ENCODE peak calls at places on chromosomes 7 and 10, in ten cellular contexts. J is stimulated activated CD4-positive, alpha-beta T cell treated with anti-CD3 and anti-CD28 coated beads, TNF-alpha, amount 100 ng/mL, for 24 hours; Z is activated CD4-positive, alpha-beta T cell treated with anti-CD3 and anti-CD28 coated beads, Interleukin-2, amount 10 ng/mL, durations not matched to agents 7 days and 5 days; L is neural crest cell; X is NCI-H1105 treated with DMSO at 0.1 percent for 48 hours; O is NCI-H774; U is T-helper 17 cell; B is heart left ventricle; S is hippocampal formation; K is EH. F is an unnamed sample.
A peak's percentile ranks its signal among the peaks of the same experiment; 100 is the strongest.

GRCh38 chr7:38424750-38425463 is 151.5 kb upstream of the TARP start:
- DNase-seq in L (no peak), K (no peak), S (no peak), O (no peak), Z (no peak), J (no peak), U (no peak), X (no peak), B (no peak), F (no peak)

GRCh38 chr7:3117488-3118228 is 74.0 kb upstream of the CARD11 start:
- DNase-seq in S (no peak), L (no peak), K (no peak), J (no peak), X (no peak), B (no peak), U (peak; percentile 17), Z (no peak), O (no peak), F (no peak)

GRCh38 chr7:81299272-81299671 is 380.4 kb upstream of the SEMA3C start:
- DNase-seq in L (no peak), B (no peak), K (peak; percentile 97), O (no peak), J (no peak), S (no peak), X (no peak), U (no peak), Z (no peak), F (no peak)

GRCh38 chr10:17504547-17505245 is 50.3 kb upstream of the ST8SIA6 start:
- DNase-seq in U (no peak), B (no peak), J (no peak), K (peak; percentile 98), X (no peak), Z (no peak), S (no peak), L (no peak), O (no peak), F (no peak)

GRCh38 chr10:73899401-73899780 is 11.5 kb upstream of the PLAU start:
- DNase-seq in J (no peak), Z (no peak), B (no peak), S (no peak), X (no peak), K (peak; percentile 93), O (no peak), U (no peak), L (no peak), F (no peak)

GRCh38 chr7:504221-505081 is 15.2 kb downstream of the PDGFA start:
- DNase-seq in K (no peak), S (no peak), L (no peak), X (no peak), Z (no peak), J (no peak), O (no peak), U (no peak), B (peak; percentile 55), F (peak; percentile 12)

GRCh38 chr7:8594115-8594514 is 160.7 kb downstream of the NXPH1 start:
- DNase-seq in J (no peak), S (no peak), O (no peak), L (no peak), B (no peak), U (no peak), X (no peak), Z (no peak), K (no peak), F (no peak)

GRCh38 chr7:129544700-129545099 is 42.4 kb downstream of the SMKR1 start:
- DNase-seq in O (no peak), U (no peak), X (no peak), L (no peak), B (no peak), K (no peak), S (no peak), Z (no peak), J (no peak), F (no peak)

GRCh38 chr10:23717913-23718312 is 279.0 kb downstream of the OTUD1 start:
- DNase-seq in O (no peak), B (no peak), Z (no peak), X (no peak), K (no peak), U (no peak), S (no peak), J (no peak), L (no peak), F (no peak)

GRCh38 chr10:50291261-50291850 is 40.0 kb upstream of the ASAH2 start:
- DNase-seq in K (peak; percentile 40), S (no peak), J (no peak), U (no peak), Z (no peak), X (no peak), O (no peak), B (no peak), L (no peak), F (no peak)

GRCh38 chr7:26329520-26330269 is 38.0 kb downstream of the SNX10 start:
- DNase-seq in O (no peak), X (no peak), B (no peak), K (no peak), L (no peak), Z (no peak), U (no peak), S (no peak), J (no peak), F (peak; percentile 33)

GRCh38 chr7:20539201-20539600 is 76.3 kb upstream of the ABCB5 start:
- DNase-seq in B (no peak), S (no peak), L (no peak), Z (no peak), U (no peak), O (no peak), K (no peak), X (no peak), J (no peak), F (no peak)